ENCODE peak calls at places on chromosome 3, in eight cellular contexts. U is breast epithelium, K is heart left ventricle, N is A549, H is IMR-90, G is HCT116, C is gastrocnemius medialis, Z is esophagus squamous epithelium. I is an unnamed sample. For H3K4me1, the result is how much of the 10 kb centered on the place peaks cover.

GRCh38 chr3:125310623-125311076 is 64.5 kb downstream of the ZNF148 start:
- DNase-seq in U (no peak), K (no peak), N (no peak), H (no peak), G (no peak), C (no peak), Z (no peak), I (no peak)

GRCh38 chr3:19065027-19065426 is 83.3 kb upstream of the KCNH8 start:
- DNase-seq in U (no peak), K (no peak), N (no peak), H (no peak), G (no peak), C (no peak), Z (no peak), I (no peak)

GRCh38 chr3:100265016-100265415 is 4.2 kb downstream of the TBC1D23 start:
- DNase-seq in U (no peak), K (no peak), N (no peak), H (no peak), G (no peak), C (no peak), Z (no peak), I (no peak)

GRCh38 chr3:179882322-179882721 is 154.4 kb downstream of the PEX5L start:
- DNase-seq in U (no peak), K (no peak), N (no peak), H (no peak), G (no peak), C (no peak), Z (no peak), I (no peak)

GRCh38 chr3:89474333-89475130 is 367.1 kb downstream of the EPHA3 start:
- DNase-seq in U (no peak), K (no peak), N (no peak), H (no peak), G (no peak), C (no peak), Z (no peak), I (no peak)

GRCh38 chr3:108603689-108604088 is 14.2 kb downstream of the DZIP3 start:
- DNase-seq in U (no peak), K (no peak), N (no peak), H (peak), G (no peak), C (no peak), Z (no peak), I (no peak)

GRCh38 chr3:114659109-114660081 is 365.6 kb downstream of the TIGIT start:
- DNase-seq in U (no peak), K (peak), N (no peak), H (no peak), G (no peak), C (peak), Z (no peak), I (no peak)

GRCh38 chr3:86244897-86245296 is 746.1 kb downstream of the VGLL3 start:
- DNase-seq in U (no peak), K (no peak), N (no peak), H (no peak), G (no peak), C (no peak), Z (no peak), I (no peak)

GRCh38 chr3:160735801-160736200 is 20.2 kb upstream of the PPM1L start:
- DNase-seq in U (no peak), K (no peak), N (no peak), H (no peak), G (no peak), C (peak), Z (no peak), I (no peak)

GRCh38 chr3:192758654-192759053 is 31.3 kb upstream of the FGF12 start:
- DNase-seq in U (no peak), K (no peak), N (no peak), H (no peak), G (no peak), C (no peak), Z (no peak), I (no peak)

GRCh38 chr3:29281265-29282228 is 676 bp downstream of the RBMS3 start:
- DNase-seq in U (no peak), K (peak), N (peak), H (peak), G (no peak), C (no peak), Z (no peak), I (peak)

GRCh38 chr3:17057316-17057715 is 172.6 kb downstream of the PLCL2 start:
- DNase-seq in U (no peak), K (no peak), N (no peak), H (peak), G (no peak), C (no peak), Z (no peak), I (no peak)

GRCh38 chr3:112561085-112561692 is 573 bp downstream of the ATG3 start:
- DNase-seq in U (peak), K (peak), N (peak), H (peak), G (peak), C (peak), Z (no peak), I (peak)

GRCh38 chr3:45966969-45967640 is 23.8 kb downstream of the CXCR6 start:
- DNase-seq in U (no peak), K (peak), N (no peak), H (no peak), G (no peak), C (no peak), Z (no peak), I (no peak)

GRCh38 chr3:180196658-180197057 is 159.9 kb upstream of the PEX5L start:
- DNase-seq in U (no peak), K (no peak), N (no peak), H (no peak), G (no peak), C (no peak), Z (no peak), I (no peak)

GRCh38 chr3:134485075-134485536 is 679 bp downstream of the ANAPC13 start:
- DNase-seq in U (no peak), K (peak), N (peak), H (no peak), G (no peak), C (no peak), Z (no peak), I (no peak)

GRCh38 chr3:140010391-140010790 is 75.4 kb downstream of the CLSTN2 start:
- DNase-seq in U (no peak), K (no peak), N (no peak), H (no peak), G (no peak), C (no peak), Z (no peak), I (no peak)

GRCh38 chr3:50600841-50601591 is 10.6 kb downstream of the CISH start:
- DNase-seq in U (peak), K (peak), N (peak), H (peak), G (peak), C (peak), Z (no peak), I (peak)

GRCh38 chr3:111084911-111085310 is 13.3 kb downstream of the NECTIN3 start:
- DNase-seq in U (no peak), K (no peak), N (no peak), H (no peak), G (no peak), C (no peak), Z (no peak), I (no peak)

GRCh38 chr3:59422312-59422711 is 372.5 kb upstream of the CFAP20DC start:
- DNase-seq in U (no peak), K (no peak), N (no peak), H (peak), G (no peak), C (no peak), Z (no peak), I (no peak)

GRCh38 chr3:149845570-149846244 is 32.7 kb downstream of the RNF13 start:
- DNase-seq in U (no peak), K (no peak), N (no peak), H (peak), G (no peak), C (no peak), Z (no peak), I (no peak)

GRCh38 chr3:136237961-136238649 is 12.0 kb upstream of the PCCB start:
- DNase-seq in U (no peak), K (no peak), N (no peak), H (no peak), G (no peak), C (no peak), Z (no peak), I (no peak)

GRCh38 chr3:72338942-72339749 is 509.1 kb downstream of the SHQ1 start:
- DNase-seq in U (peak), K (peak), N (peak), H (peak), G (peak), C (peak), Z (no peak), I (peak)

GRCh38 chr3:141489184-141489583 is 2.4 kb downstream of the RASA2 start:
- DNase-seq in U (no peak), K (no peak), N (no peak), H (no peak), G (no peak), C (no peak), Z (no peak), I (no peak)

GRCh38 chr3:45896956-45897355 is 10.6 kb downstream of the CCR9 start:
- DNase-seq in U (no peak), K (no peak), N (no peak), H (peak), G (no peak), C (no peak), Z (no peak), I (no peak)

GRCh38 chr3:140913728-140914127 is 27.9 kb upstream of the SLC25A36 start:
- DNase-seq in U (no peak), K (no peak), N (no peak), H (no peak), G (no peak), C (no peak), Z (no peak), I (no peak)

GRCh38 chr3:155657161-155657560 is 87.7 kb downstream of the PLCH1 start:
- DNase-seq in U (no peak), K (no peak), N (no peak), H (no peak), G (no peak), C (no peak), Z (no peak), I (no peak)

GRCh38 chr3:10194328-10195071 is 29.8 kb downstream of the IRAK2 start:
- DNase-seq in U (peak), K (peak), N (no peak), H (no peak), G (no peak), C (peak), Z (no peak), I (no peak)

GRCh38 chr3:10524799-10525301 is 19.5 kb upstream of the ATP2B2 start:
- DNase-seq in U (no peak), K (no peak), N (no peak), H (no peak), G (no peak), C (no peak), Z (no peak), I (no peak)

GRCh38 chr3:21894459-21895083 is 143.6 kb upstream of the ZNF385D start:
- DNase-seq in U (no peak), K (no peak), N (peak), H (peak), G (no peak), C (no peak), Z (no peak), I (no peak)

GRCh38 chr3:112378989-112379692 is 46.2 kb downstream of the CD200 start:
- DNase-seq in U (peak), K (no peak), N (no peak), H (peak), G (no peak), C (no peak), Z (no peak), I (no peak)

GRCh38 chr3:149581681-149582349 is 76.0 kb downstream of the WWTR1 start:
- DNase-seq in U (peak), K (peak), N (peak), H (peak), G (peak), C (peak), Z (no peak), I (peak)

GRCh38 chr3:6667354-6667753 is 193.6 kb upstream of the GRM7 start:
- DNase-seq in U (no peak), K (no peak), N (no peak), H (no peak), G (no peak), C (no peak), Z (no peak), I (no peak)

GRCh38 chr3:72317491-72317890 is 530.8 kb downstream of the SHQ1 start:
- DNase-seq in U (no peak), K (no peak), N (no peak), H (peak), G (no peak), C (no peak), Z (no peak), I (no peak)

GRCh38 chr3:11717768-11718581 is 74.3 kb upstream of the VGLL4 start:
- DNase-seq in U (no peak), K (no peak), N (peak), H (peak), G (no peak), C (no peak), Z (no peak), I (peak)

GRCh38 chr3:196661400-196661799 is 21.9 kb downstream of the NRROS start:
- DNase-seq in U (no peak), K (no peak), N (no peak), H (no peak), G (no peak), C (no peak), Z (no peak), I (no peak)

GRCh38 chr3:34077796-34078195 is 279.4 kb downstream of the PDCD6IP start:
- DNase-seq in U (no peak), K (no peak), N (no peak), H (no peak), G (no peak), C (no peak), Z (no peak), I (no peak)

GRCh38 chr3:45544024-45544718 is 50.4 kb upstream of the LIMD1 start:
- DNase-seq in U (no peak), K (no peak), N (no peak), H (no peak), G (no peak), C (no peak), Z (no peak), I (no peak)

GRCh38 chr3:172171396-172172075 is 132.2 kb downstream of the FNDC3B start:
- DNase-seq in U (no peak), K (no peak), N (no peak), H (no peak), G (no peak), C (no peak), Z (no peak), I (no peak)
- H3K4me1 ChIP-seq in U (under half), K (half or more), N (half or more), H (under half), G (under half), C (half or more), Z (under half), I (under half)

GRCh38 chr3:4523710-4524422 is 30.7 kb downstream of the ITPR1 start:
- DNase-seq in U (no peak), K (no peak), N (no peak), H (no peak), G (no peak), C (no peak), Z (no peak), I (no peak)

GRCh38 chr3:4522962-4523361 is 29.8 kb downstream of the ITPR1 start:
- DNase-seq in U (no peak), K (no peak), N (no peak), H (no peak), G (no peak), C (no peak), Z (no peak), I (no peak)

GRCh38 chr3:4517643-4518042 is 24.5 kb downstream of the ITPR1 start:
- DNase-seq in U (no peak), K (no peak), N (no peak), H (no peak), G (no peak), C (no peak), Z (no peak), I (no peak)

GRCh38 chr3:4517095-4517494 is 23.9 kb downstream of the ITPR1 start:
- DNase-seq in U (no peak), K (no peak), N (no peak), H (no peak), G (no peak), C (no peak), Z (no peak), I (no peak)

DNA sequence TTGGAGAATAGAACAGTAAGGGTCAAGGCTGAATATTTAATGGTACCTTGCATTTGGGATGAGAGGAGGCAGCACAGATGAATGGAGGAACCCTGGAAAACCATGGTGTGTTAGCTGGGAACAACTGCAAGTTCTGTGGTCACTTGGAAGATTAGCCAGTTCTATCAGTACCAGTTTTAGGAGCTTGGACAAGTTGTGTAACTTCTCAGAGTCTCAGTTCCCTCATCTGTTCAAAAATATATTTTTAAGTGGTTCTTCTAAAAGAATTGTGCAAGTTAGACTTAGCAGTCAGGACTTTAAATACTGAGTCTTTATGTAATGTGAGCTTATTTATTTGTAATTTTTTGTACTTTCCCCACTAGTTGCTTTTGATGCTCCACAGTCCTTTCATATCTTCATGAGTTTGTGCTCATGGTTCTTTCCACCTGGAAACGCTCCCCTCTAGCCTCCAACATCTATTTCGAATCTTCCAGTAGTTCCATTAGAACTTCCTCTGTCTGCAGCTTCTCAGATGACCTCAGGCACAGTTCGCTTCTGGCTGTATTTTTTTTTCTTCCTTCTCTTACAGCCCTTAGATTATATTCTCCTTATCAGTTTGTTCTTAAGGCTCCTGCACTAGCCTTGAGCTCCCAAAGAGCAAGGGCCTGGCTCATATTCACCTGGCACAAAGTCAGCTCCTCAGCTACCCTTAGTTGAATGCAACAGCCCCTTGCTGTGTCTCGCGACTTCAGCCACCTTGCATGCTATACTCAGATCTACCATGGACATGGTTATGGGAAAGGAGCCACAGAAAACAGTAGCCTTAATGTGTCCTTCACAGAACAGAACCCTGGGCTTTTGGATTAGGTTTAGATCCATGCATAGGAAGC is 27.1 kb downstream of the ITPR1 start:
- DNase-seq in U (no peak), K (no peak), N (no peak), H (no peak), G (no peak), C (no peak), Z (no peak), I (no peak)
- H3K27ac ChIP-seq in U (no peak), K (no peak), N (no peak), H (no peak), G (no peak), C (no peak), Z (no peak), I (no peak)

DNA sequence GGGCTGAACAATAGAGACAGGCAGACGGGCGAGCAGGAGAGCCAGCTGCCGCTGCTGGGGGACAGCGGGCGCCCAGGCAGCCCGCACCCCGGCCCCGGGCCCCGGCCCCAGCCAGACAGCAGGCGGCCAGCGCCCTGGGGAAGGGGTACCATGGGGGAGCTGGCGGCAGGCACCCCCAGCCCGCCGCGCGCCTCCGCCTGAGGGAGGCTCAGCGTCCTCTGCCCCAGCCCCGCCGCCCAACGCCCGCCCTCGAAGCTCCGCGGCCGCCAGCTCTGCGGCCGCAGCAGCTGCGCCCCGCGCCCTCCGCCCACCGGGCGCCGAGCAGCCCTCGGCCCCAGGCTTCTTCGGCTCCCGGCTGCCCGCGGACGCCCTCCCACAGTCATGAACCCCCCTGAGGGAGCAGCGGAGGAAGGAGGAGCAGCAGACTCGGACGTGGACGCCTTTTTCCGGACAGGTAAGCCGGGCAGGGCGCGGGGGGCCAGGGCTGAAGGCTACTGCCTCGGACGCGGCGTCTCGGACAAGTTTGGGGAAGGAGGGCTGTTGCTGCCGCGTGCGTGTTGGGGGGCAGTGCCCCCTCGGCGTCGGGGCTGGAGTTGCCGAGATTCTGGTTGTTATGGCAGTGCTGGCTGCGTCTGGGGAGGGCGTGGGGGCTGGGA is 41.6 kb upstream of the ROPN1 start:
- DNase-seq in U (no peak), K (peak), N (peak), H (no peak), G (no peak), C (no peak), Z (no peak), I (peak)
- TF ChIP-seq POLR2A in U (no peak), K (no peak), N (no peak), H (no peak), G (no peak), C (no peak), Z (no peak), I (no peak)

GRCh38 chr3:36923981-36924747 is 20.7 kb downstream of the TRANK1 start:
- DNase-seq in U (no peak), K (no peak), N (no peak), H (no peak), G (no peak), C (no peak), Z (no peak), I (no peak)
- H3K4me1 ChIP-seq in U (under half), K (under half), N (under half), H (under half), G (under half), C (under half), Z (under half), I (under half)

GRCh38 chr3:67008388-67008787 is 10.3 kb downstream of the KBTBD8 start:
- DNase-seq in U (no peak), K (no peak), N (no peak), H (no peak), G (no peak), C (no peak), Z (no peak), I (no peak)
- H3K27ac ChIP-seq in U (no peak), K (peak), N (no peak), H (no peak), G (no peak), C (no peak), Z (no peak), I (no peak)

GRCh38 chr3:30613135-30613825 is 6.9 kb downstream of the TGFBR2 start:
- DNase-seq in U (no peak), K (no peak), N (no peak), H (no peak), G (no peak), C (no peak), Z (no peak), I (no peak)

GRCh38 chr3:30611613-30612421 is 5.4 kb downstream of the TGFBR2 start:
- DNase-seq in U (peak), K (no peak), N (peak), H (peak), G (no peak), C (no peak), Z (no peak), I (no peak)

GRCh38 chr3:30610702-30611410 is 4.5 kb downstream of the TGFBR2 start:
- DNase-seq in U (no peak), K (no peak), N (no peak), H (no peak), G (no peak), C (no peak), Z (no peak), I (no peak)

GRCh38 chr3:30614373-30614772 is 8.0 kb downstream of the TGFBR2 start:
- DNase-seq in U (no peak), K (no peak), N (no peak), H (no peak), G (no peak), C (no peak), Z (no peak), I (no peak)

GRCh38 chr3:30612422-30613134 is 6.2 kb downstream of the TGFBR2 start:
- DNase-seq in U (no peak), K (no peak), N (no peak), H (no peak), G (no peak), C (no peak), Z (no peak), I (no peak)
- TF ChIP-seq POLR2A in U (no peak), K (no peak), N (no peak), H (no peak), G (no peak), C (no peak), Z (no peak), I (no peak)

DNA sequence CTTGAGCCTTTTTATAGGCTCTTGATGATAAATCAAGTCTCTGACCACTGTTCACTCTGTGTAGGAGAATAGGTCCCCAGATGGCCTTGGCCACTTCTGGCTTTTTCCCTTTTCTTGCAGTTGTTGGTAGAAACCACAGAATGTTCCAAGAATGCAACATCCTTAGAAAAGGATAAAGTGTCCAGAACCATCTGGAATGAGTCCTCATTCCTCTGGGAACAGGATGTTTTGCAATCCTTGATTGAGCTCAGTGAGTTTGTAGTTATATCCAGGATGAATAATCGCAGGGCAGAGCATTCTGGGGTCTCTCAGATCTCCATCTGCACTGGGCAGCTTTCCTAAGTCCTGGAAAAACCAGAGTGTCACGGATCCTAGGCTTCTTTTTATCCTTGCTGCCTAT is 1028.4 kb downstream of the OTOL1 start:
- DNase-seq in U (no peak), K (no peak), N (no peak), H (peak), G (no peak), C (peak), Z (no peak), I (no peak)
- H3K4me1 ChIP-seq in U (under half), K (under half), N (under half), H (under half), G (under half), C (under half), Z (under half), I (under half)

I was measured in uterus.